ENCODE peak calls at places on chromosome X, in four cellular contexts. One of them, this sample, is unnamed. For H3K27me3, the result is how much of the 10 kb centered on the place peaks cover.

GRCh38 chrX:56130013-56130412 is 102.1 kb upstream of the KLF8 start:
- DNase-seq in astrocyte: no peak
- DNase-seq in kidney epithelial cell: no peak
- DNase-seq in transverse colon: no peak
- DNase-seq in this sample: no peak

GRCh38 chrX:40778861-40779575 is 43.7 kb upstream of the MED14 start:
- DNase-seq in transverse colon: no peak
- DNase-seq in astrocyte: peak
- DNase-seq in kidney epithelial cell: no peak
- DNase-seq in this sample: no peak

GRCh38 chrX:139828037-139828436 is 104.8 kb downstream of the ATP11C start:
- DNase-seq in transverse colon: no peak
- DNase-seq in astrocyte: no peak
- DNase-seq in kidney epithelial cell: no peak
- DNase-seq in this sample: no peak

GRCh38 chrX:16807548-16807947 is 21.3 kb downstream of the TXLNG start:
- DNase-seq in kidney epithelial cell: no peak
- DNase-seq in transverse colon: no peak
- DNase-seq in astrocyte: peak
- DNase-seq in this sample: no peak

GRCh38 chrX:20374866-20375530 is 108.3 kb upstream of the RPS6KA3 start:
- DNase-seq in kidney epithelial cell: no peak
- DNase-seq in astrocyte: no peak
- DNase-seq in transverse colon: no peak
- DNase-seq in this sample: no peak

GRCh38 chrX:141982296-141982695 is 78.6 kb downstream of the MAGEC1 start:
- DNase-seq in kidney epithelial cell: no peak
- DNase-seq in transverse colon: no peak
- DNase-seq in astrocyte: no peak
- DNase-seq in this sample: no peak

GRCh38 chrX:37640142-37640541 is 45.4 kb upstream of the XK start:
- DNase-seq in astrocyte: no peak
- DNase-seq in transverse colon: no peak
- DNase-seq in kidney epithelial cell: no peak
- DNase-seq in this sample: no peak

GRCh38 chrX:38474543-38474942 is 86.8 kb upstream of the TSPAN7 start:
- DNase-seq in transverse colon: no peak
- DNase-seq in kidney epithelial cell: no peak
- DNase-seq in astrocyte: no peak
- DNase-seq in this sample: no peak

GRCh38 chrX:130443883-130444282 is 42.1 kb downstream of the RBMX2 start:
- DNase-seq in astrocyte: no peak
- DNase-seq in kidney epithelial cell: no peak
- DNase-seq in transverse colon: no peak
- DNase-seq in this sample: no peak
- H3K27me3 ChIP-seq in astrocyte: under half
- H3K27me3 ChIP-seq in kidney epithelial cell: under half
- H3K27me3 ChIP-seq in transverse colon: under half
- H3K27me3 ChIP-seq in this sample: under half

DNA sequence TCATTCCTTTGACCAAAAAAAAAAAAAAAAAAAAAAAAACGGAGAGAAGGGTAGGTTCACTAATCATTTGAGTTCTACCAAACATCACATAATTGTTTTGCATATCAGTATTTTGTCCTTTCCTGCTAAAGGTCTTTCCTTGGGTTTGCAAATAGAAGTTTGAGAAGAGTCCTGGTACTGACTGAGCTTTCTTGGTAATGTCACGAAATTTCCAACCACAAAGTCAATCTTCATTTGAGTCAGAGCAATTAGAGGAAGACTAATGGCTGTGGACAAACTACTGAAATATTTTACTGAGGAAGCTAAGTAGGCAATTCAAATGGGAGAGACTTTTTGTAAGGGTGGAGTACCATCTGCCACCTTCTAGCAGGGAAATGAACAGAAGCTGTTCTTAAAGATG is 21.7 kb upstream of the CD40LG start:
- DNase-seq in astrocyte: no peak
- DNase-seq in kidney epithelial cell: no peak
- DNase-seq in transverse colon: no peak
- DNase-seq in this sample: no peak
- TF ChIP-seq CTCF in astrocyte: no peak
- TF ChIP-seq CTCF in kidney epithelial cell: no peak
- TF ChIP-seq CTCF in transverse colon: no peak
- TF ChIP-seq CTCF in this sample: no peak

GRCh38 chrX:153875391-153876111 is 10.4 kb downstream of the L1CAM start:
- DNase-seq in transverse colon: peak
- DNase-seq in kidney epithelial cell: no peak
- DNase-seq in astrocyte: no peak
- DNase-seq in this sample: no peak
- H3K27me3 ChIP-seq in transverse colon: under half
- H3K27me3 ChIP-seq in kidney epithelial cell: under half
- H3K27me3 ChIP-seq in astrocyte: under half
- H3K27me3 ChIP-seq in this sample: under half

GRCh38 chrX:23403849-23404248 is 69.2 kb downstream of the PTCHD1 start:
- DNase-seq in astrocyte: no peak
- DNase-seq in transverse colon: no peak
- DNase-seq in kidney epithelial cell: no peak
- DNase-seq in this sample: no peak
- TF ChIP-seq CTCF in astrocyte: peak
- TF ChIP-seq CTCF in transverse colon: no peak
- TF ChIP-seq CTCF in kidney epithelial cell: peak
- TF ChIP-seq CTCF in this sample: no peak

GRCh38 chrX:47239199-47239598 is 6.4 kb downstream of the USP11 start:
- DNase-seq in kidney epithelial cell: no peak
- DNase-seq in transverse colon: no peak
- DNase-seq in astrocyte: no peak
- DNase-seq in this sample: no peak

GRCh38 chrX:47241201-47242011 is 8.6 kb downstream of the USP11 start:
- DNase-seq in astrocyte: no peak
- DNase-seq in transverse colon: no peak
- DNase-seq in kidney epithelial cell: no peak
- DNase-seq in this sample: no peak

GRCh38 chrX:47240619-47241018 is 7.8 kb downstream of the USP11 start:
- DNase-seq in transverse colon: no peak
- DNase-seq in astrocyte: no peak
- DNase-seq in kidney epithelial cell: no peak
- DNase-seq in this sample: no peak

GRCh38 chrX:47242321-47242720 is 9.5 kb downstream of the USP11 start:
- DNase-seq in transverse colon: no peak
- DNase-seq in astrocyte: no peak
- DNase-seq in kidney epithelial cell: no peak
- DNase-seq in this sample: no peak

GRCh38 chrX:47239898-47240545 is 7.2 kb downstream of the USP11 start:
- DNase-seq in astrocyte: no peak
- DNase-seq in transverse colon: no peak
- DNase-seq in kidney epithelial cell: no peak
- DNase-seq in this sample: no peak
- H3K27me3 ChIP-seq in astrocyte: under half
- H3K27me3 ChIP-seq in transverse colon: under half
- H3K27me3 ChIP-seq in kidney epithelial cell: under half
- H3K27me3 ChIP-seq in this sample: under half

GRCh38 chrX:103774070-103774642 is 2.5 kb upstream of the PLP1 start:
- DNase-seq in astrocyte: no peak
- DNase-seq in transverse colon: no peak
- DNase-seq in kidney epithelial cell: no peak
- DNase-seq in this sample: no peak
- TF ChIP-seq CTCF in astrocyte: peak
- TF ChIP-seq CTCF in transverse colon: peak
- TF ChIP-seq CTCF in kidney epithelial cell: peak
- TF ChIP-seq CTCF in this sample: peak

GRCh38 chrX:153827016-153827415 is 3.3 kb downstream of the PDZD4 start:
- DNase-seq in astrocyte: no peak
- DNase-seq in transverse colon: no peak
- DNase-seq in kidney epithelial cell: no peak
- DNase-seq in this sample: no peak

GRCh38 chrX:153829549-153829798 is 870 bp downstream of the PDZD4 start:
- DNase-seq in kidney epithelial cell: no peak
- DNase-seq in astrocyte: no peak
- DNase-seq in transverse colon: no peak
- DNase-seq in this sample: no peak

GRCh38 chrX:153828308-153828707 is 2.0 kb downstream of the PDZD4 start:
- DNase-seq in kidney epithelial cell: no peak
- DNase-seq in transverse colon: no peak
- DNase-seq in astrocyte: no peak
- DNase-seq in this sample: no peak

GRCh38 chrX:153828723-153829548 is 1.4 kb downstream of the PDZD4 start:
- DNase-seq in kidney epithelial cell: no peak
- DNase-seq in astrocyte: no peak
- DNase-seq in transverse colon: no peak
- DNase-seq in this sample: no peak

GRCh38 chrX:153827903-153828302 is 2.4 kb downstream of the PDZD4 start:
- DNase-seq in astrocyte: no peak
- DNase-seq in transverse colon: no peak
- DNase-seq in kidney epithelial cell: no peak
- DNase-seq in this sample: no peak
- H3K27me3 ChIP-seq in astrocyte: under half
- H3K27me3 ChIP-seq in transverse colon: under half
- H3K27me3 ChIP-seq in kidney epithelial cell: under half
- H3K27me3 ChIP-seq in this sample: under half

DNA sequence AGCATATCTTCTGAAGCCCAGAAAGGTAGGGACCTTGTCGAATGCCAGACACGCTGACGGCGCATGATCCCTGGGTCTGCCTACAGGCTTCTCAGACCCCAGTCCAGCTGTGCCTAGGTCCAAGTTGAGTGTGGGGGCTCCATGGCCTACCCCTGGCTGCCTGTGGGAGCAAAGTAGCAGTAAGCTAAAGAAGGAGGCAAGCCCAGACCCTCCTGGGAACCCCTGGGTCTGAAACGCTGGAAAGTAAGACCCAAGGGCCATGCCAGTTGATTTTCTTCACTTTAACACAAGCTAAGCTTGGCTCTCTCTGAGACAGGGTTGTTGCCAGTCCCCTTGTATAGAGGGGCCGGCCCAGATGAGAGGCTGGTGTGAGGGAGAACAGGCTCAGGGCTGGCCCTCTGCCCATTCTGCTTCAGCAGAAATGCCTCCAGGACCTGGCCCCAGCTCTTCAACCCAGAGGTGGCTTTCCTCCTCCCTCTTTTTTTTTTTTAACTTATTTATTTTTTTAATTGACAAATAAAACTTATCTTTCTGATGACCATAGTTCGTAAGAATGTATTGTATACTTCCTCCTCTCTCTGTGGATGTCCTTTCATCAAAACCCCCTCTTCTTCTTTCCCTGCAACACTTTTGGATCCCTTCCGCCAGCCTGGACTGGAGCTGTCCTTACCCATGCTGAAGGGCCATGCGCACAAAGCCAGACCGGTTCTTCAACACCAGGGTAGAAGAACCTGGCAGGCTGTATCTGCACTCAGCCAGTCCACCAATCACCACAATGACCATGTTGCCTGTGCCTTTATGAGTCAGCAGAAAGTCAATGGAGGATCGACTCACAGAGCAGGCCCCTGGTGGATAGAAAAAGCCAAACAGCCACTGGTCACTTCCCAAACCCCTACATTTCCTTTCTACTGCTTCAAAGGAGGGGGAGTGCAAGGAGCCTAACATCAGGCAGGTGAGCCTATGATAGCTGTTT is 7.1 kb downstream of the AWAT2 start:
- DNase-seq in kidney epithelial cell: no peak
- DNase-seq in transverse colon: no peak
- DNase-seq in astrocyte: no peak
- DNase-seq in this sample: no peak
- TF ChIP-seq CTCF in kidney epithelial cell: no peak
- TF ChIP-seq CTCF in transverse colon: no peak
- TF ChIP-seq CTCF in astrocyte: no peak
- TF ChIP-seq CTCF in this sample: no peak

This sample was measured in thoracic aorta.